ENCODE peak calls at places on chromosomes 7 and 10, in seven cellular contexts. One of them, this sample, is unnamed.

GRCh38 chr7:12851142-12851541 is 163.7 kb downstream of the ARL4A start:
- DNase-seq in gastrocnemius medialis: no peak
- DNase-seq in stomach: no peak
- DNase-seq in fibroblast of lung: no peak
- DNase-seq in adrenal gland: no peak
- DNase-seq in left ventricle myocardium inferior: no peak
- DNase-seq in PC-9: peak; percentile 17
- DNase-seq in this sample: no peak

GRCh38 chr7:25028370-25028971 is 48.5 kb upstream of the OSBPL3 start:
- DNase-seq in gastrocnemius medialis: no peak
- DNase-seq in stomach: no peak
- DNase-seq in fibroblast of lung: peak; percentile 97
- DNase-seq in adrenal gland: no peak
- DNase-seq in left ventricle myocardium inferior: no peak
- DNase-seq in PC-9: peak; percentile 99
- DNase-seq in this sample: peak; percentile 63

GRCh38 chr10:95330966-95331453 is 40.2 kb upstream of the PDLIM1 start:
- DNase-seq in gastrocnemius medialis: no peak
- DNase-seq in stomach: no peak
- DNase-seq in fibroblast of lung: peak; percentile 44
- DNase-seq in adrenal gland: no peak
- DNase-seq in left ventricle myocardium inferior: no peak
- DNase-seq in PC-9: no peak
- DNase-seq in this sample: no peak

GRCh38 chr10:92702301-92702916 is 12.7 kb downstream of the HHEX start:
- DNase-seq in gastrocnemius medialis: no peak
- DNase-seq in stomach: no peak
- DNase-seq in fibroblast of lung: no peak
- DNase-seq in adrenal gland: peak; percentile 45
- DNase-seq in left ventricle myocardium inferior: no peak
- DNase-seq in PC-9: no peak
- DNase-seq in this sample: no peak

GRCh38 chr10:77795426-77796055 is 131.0 kb downstream of the DLG5 start:
- DNase-seq in gastrocnemius medialis: no peak
- DNase-seq in stomach: no peak
- DNase-seq in fibroblast of lung: no peak
- DNase-seq in adrenal gland: no peak
- DNase-seq in left ventricle myocardium inferior: no peak
- DNase-seq in PC-9: no peak
- DNase-seq in this sample: no peak

GRCh38 chr7:83514977-83515376 is 134.0 kb downstream of the SEMA3E start:
- DNase-seq in gastrocnemius medialis: no peak
- DNase-seq in stomach: no peak
- DNase-seq in fibroblast of lung: no peak
- DNase-seq in adrenal gland: no peak
- DNase-seq in left ventricle myocardium inferior: no peak
- DNase-seq in PC-9: no peak
- DNase-seq in this sample: no peak

GRCh38 chr7:74351836-74352235 is 62.6 kb downstream of the CLIP2 start:
- DNase-seq in gastrocnemius medialis: no peak
- DNase-seq in stomach: no peak
- DNase-seq in fibroblast of lung: no peak
- DNase-seq in adrenal gland: no peak
- DNase-seq in left ventricle myocardium inferior: peak; percentile 29
- DNase-seq in PC-9: no peak
- DNase-seq in this sample: no peak

GRCh38 chr7:66379761-66380160 is 174.6 kb downstream of the TPST1 start:
- DNase-seq in gastrocnemius medialis: no peak
- DNase-seq in stomach: no peak
- DNase-seq in fibroblast of lung: peak; percentile 39
- DNase-seq in adrenal gland: no peak
- DNase-seq in left ventricle myocardium inferior: no peak
- DNase-seq in PC-9: peak; percentile 39
- DNase-seq in this sample: no peak

GRCh38 chr10:84493951-84494848 is 165.8 kb downstream of the CCSER2 start:
- DNase-seq in gastrocnemius medialis: no peak
- DNase-seq in stomach: no peak
- DNase-seq in fibroblast of lung: peak; percentile 82
- DNase-seq in adrenal gland: peak; percentile 25
- DNase-seq in left ventricle myocardium inferior: no peak
- DNase-seq in PC-9: peak; percentile 96
- DNase-seq in this sample: no peak

GRCh38 chr10:128751284-128751683 is 625.1 kb upstream of the MKI67 start:
- DNase-seq in gastrocnemius medialis: no peak
- DNase-seq in stomach: no peak
- DNase-seq in fibroblast of lung: peak; percentile 32
- DNase-seq in adrenal gland: no peak
- DNase-seq in left ventricle myocardium inferior: no peak
- DNase-seq in PC-9: no peak
- DNase-seq in this sample: no peak

GRCh38 chr10:59382831-59383295 is 20.5 kb upstream of the FAM13C start:
- DNase-seq in gastrocnemius medialis: no peak
- DNase-seq in stomach: no peak
- DNase-seq in fibroblast of lung: peak; percentile 91
- DNase-seq in adrenal gland: no peak
- DNase-seq in left ventricle myocardium inferior: no peak
- DNase-seq in PC-9: no peak
- DNase-seq in this sample: peak; percentile 86

GRCh38 chr7:147438216-147438615 is 1152.3 kb upstream of the C7orf33 start:
- DNase-seq in gastrocnemius medialis: no peak
- DNase-seq in stomach: no peak
- DNase-seq in fibroblast of lung: no peak
- DNase-seq in adrenal gland: no peak
- DNase-seq in left ventricle myocardium inferior: no peak
- DNase-seq in PC-9: no peak
- DNase-seq in this sample: no peak

GRCh38 chr7:151796871-151797270 is 80.0 kb downstream of the PRKAG2 start:
- DNase-seq in gastrocnemius medialis: no peak
- DNase-seq in stomach: peak; percentile 52
- DNase-seq in fibroblast of lung: no peak
- DNase-seq in adrenal gland: no peak
- DNase-seq in left ventricle myocardium inferior: peak; percentile 16
- DNase-seq in PC-9: peak; percentile 41
- DNase-seq in this sample: no peak

GRCh38 chr10:124224331-124225028 is 131.1 kb upstream of the CHST15 start:
- DNase-seq in gastrocnemius medialis: no peak
- DNase-seq in stomach: no peak
- DNase-seq in fibroblast of lung: peak; percentile 45
- DNase-seq in adrenal gland: no peak
- DNase-seq in left ventricle myocardium inferior: no peak
- DNase-seq in PC-9: no peak
- DNase-seq in this sample: no peak

GRCh38 chr10:75469018-75469616 is 37.7 kb downstream of the LRMDA start:
- DNase-seq in gastrocnemius medialis: peak; percentile 20
- DNase-seq in stomach: no peak
- DNase-seq in fibroblast of lung: peak; percentile 91
- DNase-seq in adrenal gland: peak; percentile 90
- DNase-seq in left ventricle myocardium inferior: no peak
- DNase-seq in PC-9: peak; percentile 78
- DNase-seq in this sample: peak; percentile 39

GRCh38 chr10:119625570-119626280 is 25.5 kb upstream of the BAG3 start:
- DNase-seq in gastrocnemius medialis: no peak
- DNase-seq in stomach: no peak
- DNase-seq in fibroblast of lung: no peak
- DNase-seq in adrenal gland: no peak
- DNase-seq in left ventricle myocardium inferior: no peak
- DNase-seq in PC-9: no peak
- DNase-seq in this sample: no peak

GRCh38 chr10:74821501-74821900 is 4.9 kb upstream of the KAT6B start:
- DNase-seq in gastrocnemius medialis: peak; percentile 19
- DNase-seq in stomach: peak; percentile 83
- DNase-seq in fibroblast of lung: no peak
- DNase-seq in adrenal gland: peak; percentile 54
- DNase-seq in left ventricle myocardium inferior: no peak
- DNase-seq in PC-9: no peak
- DNase-seq in this sample: no peak

GRCh38 chr10:11730779-11731178 is 11.4 kb upstream of the ECHDC3 start:
- DNase-seq in gastrocnemius medialis: no peak
- DNase-seq in stomach: no peak
- DNase-seq in fibroblast of lung: no peak
- DNase-seq in adrenal gland: no peak
- DNase-seq in left ventricle myocardium inferior: no peak
- DNase-seq in PC-9: no peak
- DNase-seq in this sample: no peak

GRCh38 chr7:85186083-85186520 is 754 bp downstream of the SEMA3D start:
- DNase-seq in gastrocnemius medialis: no peak
- DNase-seq in stomach: peak; percentile 26
- DNase-seq in fibroblast of lung: peak; percentile 68
- DNase-seq in adrenal gland: peak; percentile 16
- DNase-seq in left ventricle myocardium inferior: no peak
- DNase-seq in PC-9: no peak
- DNase-seq in this sample: no peak

GRCh38 chr10:125550362-125550761 is 132.6 kb downstream of the TEX36 start:
- DNase-seq in gastrocnemius medialis: no peak
- DNase-seq in stomach: no peak
- DNase-seq in fibroblast of lung: no peak
- DNase-seq in adrenal gland: no peak
- DNase-seq in left ventricle myocardium inferior: no peak
- DNase-seq in PC-9: no peak
- DNase-seq in this sample: no peak

GRCh38 chr7:4653771-4654170 is 28.3 kb upstream of the FOXK1 start:
- DNase-seq in gastrocnemius medialis: no peak
- DNase-seq in stomach: no peak
- DNase-seq in fibroblast of lung: no peak
- DNase-seq in adrenal gland: no peak
- DNase-seq in left ventricle myocardium inferior: no peak
- DNase-seq in PC-9: no peak
- DNase-seq in this sample: no peak
- H3K4me3 ChIP-seq in gastrocnemius medialis: no peak overlapping the region
- H3K4me3 ChIP-seq in stomach: no peak overlapping the region
- H3K4me3 ChIP-seq in fibroblast of lung: no peak overlapping the region
- H3K4me3 ChIP-seq in adrenal gland: no peak overlapping the region
- H3K4me3 ChIP-seq in left ventricle myocardium inferior: no peak overlapping the region
- H3K4me3 ChIP-seq in PC-9: no peak overlapping the region
- H3K4me3 ChIP-seq in this sample: no peak overlapping the region

GRCh38 chr7:70568674-70569334 is 563.1 kb upstream of the GALNT17 start:
- DNase-seq in gastrocnemius medialis: peak; percentile 55
- DNase-seq in stomach: peak; percentile 79
- DNase-seq in fibroblast of lung: peak; percentile 31
- DNase-seq in adrenal gland: peak; percentile 86
- DNase-seq in left ventricle myocardium inferior: peak; percentile 35
- DNase-seq in PC-9: no peak
- DNase-seq in this sample: no peak
- H3K27me3 ChIP-seq in gastrocnemius medialis: no peaks in the 10 kb centered on the region
- H3K27me3 ChIP-seq in stomach: no peaks in the 10 kb centered on the region
- H3K27me3 ChIP-seq in fibroblast of lung: no peaks in the 10 kb centered on the region
- H3K27me3 ChIP-seq in adrenal gland: peaks cover 5% of the 10 kb centered on the region
- H3K27me3 ChIP-seq in left ventricle myocardium inferior: no peaks in the 10 kb centered on the region
- H3K27me3 ChIP-seq in PC-9: peaks cover 6% of the 10 kb centered on the region
- H3K27me3 ChIP-seq in this sample: peaks cover 2% of the 10 kb centered on the region

GRCh38 chr7:110129159-110129558 is 961.8 kb upstream of the LRRN3 start:
- DNase-seq in gastrocnemius medialis: no peak
- DNase-seq in stomach: no peak
- DNase-seq in fibroblast of lung: no peak
- DNase-seq in adrenal gland: no peak
- DNase-seq in left ventricle myocardium inferior: no peak
- DNase-seq in PC-9: no peak
- DNase-seq in this sample: no peak

GRCh38 chr7:110131344-110131743 is 959.6 kb upstream of the LRRN3 start:
- DNase-seq in gastrocnemius medialis: no peak
- DNase-seq in stomach: no peak
- DNase-seq in fibroblast of lung: no peak
- DNase-seq in adrenal gland: no peak
- DNase-seq in left ventricle myocardium inferior: no peak
- DNase-seq in PC-9: no peak
- DNase-seq in this sample: no peak

GRCh38 chr7:110130669-110131068 is 960.3 kb upstream of the LRRN3 start:
- DNase-seq in gastrocnemius medialis: no peak
- DNase-seq in stomach: no peak
- DNase-seq in fibroblast of lung: no peak
- DNase-seq in adrenal gland: no peak
- DNase-seq in left ventricle myocardium inferior: no peak
- DNase-seq in PC-9: no peak
- DNase-seq in this sample: no peak
- TF ChIP-seq CTCF in gastrocnemius medialis: no peak
- TF ChIP-seq CTCF in stomach: no peak
- TF ChIP-seq CTCF in fibroblast of lung: peak; percentile 37
- TF ChIP-seq CTCF in adrenal gland: no peak
- TF ChIP-seq CTCF in left ventricle myocardium inferior: no peak
- TF ChIP-seq CTCF in PC-9: peak; percentile 47
- TF ChIP-seq CTCF in this sample: peak; percentile 19

DNA sequence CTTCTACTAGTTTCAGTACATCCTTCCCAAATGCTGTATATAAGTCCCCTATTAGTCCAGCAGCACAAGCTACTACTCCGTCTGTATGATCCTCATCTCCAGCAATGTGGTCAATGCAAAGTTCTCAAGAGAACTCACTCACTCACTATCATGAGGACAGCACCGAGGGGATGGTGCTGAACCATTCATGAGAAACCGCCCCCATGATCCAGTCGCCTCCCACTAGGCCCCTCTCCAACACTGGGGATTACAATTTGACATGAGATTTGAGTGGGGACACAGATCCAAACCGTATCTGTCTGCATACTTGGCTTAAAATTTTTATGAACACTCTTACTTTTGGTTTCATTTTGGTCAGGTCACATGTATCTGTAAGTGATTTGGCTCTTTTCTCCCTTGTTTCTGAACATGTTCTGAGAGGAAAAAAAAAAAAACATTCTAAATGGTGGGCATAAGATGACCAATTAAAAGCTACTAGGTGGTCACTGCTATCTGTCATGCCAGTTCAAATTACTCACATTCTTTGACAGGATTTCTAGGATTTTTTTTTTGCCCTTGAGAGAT is 60.1 kb downstream of the ZNF783 start:
- DNase-seq in gastrocnemius medialis: no peak
- DNase-seq in stomach: no peak
- DNase-seq in fibroblast of lung: peak; percentile 21
- DNase-seq in adrenal gland: no peak
- DNase-seq in left ventricle myocardium inferior: no peak
- DNase-seq in PC-9: no peak
- DNase-seq in this sample: no peak
- H3K4me3 ChIP-seq in gastrocnemius medialis: peak overlapping the region; percentile 16
- H3K4me3 ChIP-seq in stomach: peak overlapping the region; percentile 37
- H3K4me3 ChIP-seq in fibroblast of lung: peak overlapping the region; percentile 45
- H3K4me3 ChIP-seq in adrenal gland: peak overlapping the region; percentile 53
- H3K4me3 ChIP-seq in left ventricle myocardium inferior: peak overlapping the region; percentile 47
- H3K4me3 ChIP-seq in PC-9: no peak overlapping the region
- H3K4me3 ChIP-seq in this sample: peak overlapping the region; percentile 42

DNA sequence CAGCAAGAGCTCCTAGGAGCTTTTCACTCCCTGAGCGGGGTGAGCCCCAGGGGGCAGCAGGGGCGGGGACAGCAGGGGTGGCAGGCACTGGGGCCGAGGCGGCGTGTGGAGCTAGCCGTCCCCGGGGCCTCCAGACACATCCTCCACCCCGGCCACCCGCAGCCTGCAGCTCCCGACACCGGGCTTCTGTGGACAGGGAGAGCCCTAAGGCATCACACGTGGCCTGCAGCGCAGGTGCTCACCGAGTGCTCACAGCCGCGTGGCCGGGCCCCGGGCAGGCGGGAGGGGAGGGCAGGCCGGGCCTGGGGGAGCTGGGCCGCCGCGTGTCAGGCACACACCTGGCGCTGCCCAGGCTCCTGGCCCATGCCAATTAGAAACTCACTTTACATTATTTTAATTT is 51.4 kb downstream of the MICALL2 start:
- DNase-seq in gastrocnemius medialis: no peak
- DNase-seq in stomach: no peak
- DNase-seq in fibroblast of lung: no peak
- DNase-seq in adrenal gland: no peak
- DNase-seq in left ventricle myocardium inferior: no peak
- DNase-seq in PC-9: no peak
- DNase-seq in this sample: no peak
- H3K27me3 ChIP-seq in gastrocnemius medialis: peaks cover 62% of the 10 kb centered on the region
- H3K27me3 ChIP-seq in stomach: peaks cover 100% of the 10 kb centered on the region
- H3K27me3 ChIP-seq in fibroblast of lung: peaks cover 24% of the 10 kb centered on the region
- H3K27me3 ChIP-seq in adrenal gland: peaks cover 58% of the 10 kb centered on the region
- H3K27me3 ChIP-seq in left ventricle myocardium inferior: peaks cover 100% of the 10 kb centered on the region
- H3K27me3 ChIP-seq in PC-9: peaks cover 87% of the 10 kb centered on the region
- H3K27me3 ChIP-seq in this sample: peaks cover 53% of the 10 kb centered on the region